ENCODE peak calls at places on chromosomes 3 and 15, in five cellular contexts. F, S, W, Q and N are unnamed samples.
A peak's percentile ranks its signal among the peaks of the same experiment; 100 is the strongest.

GRCh38 chr3:184154909-184155643 is at the start of gene DVL3:
- DNase-seq in Q (peak; percentile 73), S (peak; percentile 45), F (peak; percentile 57), W (no peak), N (peak; percentile 64)

GRCh38 chr3:187982149-187982548 is 171.8 kb upstream of the LPP start:
- DNase-seq in F (no peak), Q (no peak), S (no peak), W (no peak), N (no peak)

GRCh38 chr15:81264072-81264857 is 59.7 kb downstream of the STARD5 start:
- DNase-seq in Q (no peak), W (no peak), S (no peak), F (no peak), N (no peak)

GRCh38 chr3:100465871-100466777 is 26.3 kb upstream of the TMEM45A start:
- DNase-seq in Q (no peak), W (no peak), S (no peak), F (no peak), N (no peak)

GRCh38 chr3:12138044-12138443 is 20.7 kb downstream of the TIMP4 start:
- DNase-seq in W (no peak), F (no peak), Q (peak; percentile 71), S (peak; percentile 65), N (peak; percentile 3)

GRCh38 chr3:194995334-194995733 is 275.6 kb downstream of the XXYLT1 start:
- DNase-seq in Q (no peak), F (no peak), S (no peak), W (no peak), N (no peak)

GRCh38 chr15:98518823-98519561 is 129.3 kb upstream of the IGF1R start:
- DNase-seq in F (peak; percentile 59), W (peak; percentile 55), S (peak; percentile 85), Q (peak; percentile 82), N (peak; percentile 63)

GRCh38 chr3:33440328-33440577 is at the start of gene UBP1:
- DNase-seq in S (no peak), W (no peak), F (no peak), Q (no peak), N (no peak)

GRCh38 chr3:154242766-154243165 is 81.5 kb downstream of the DHX36 start:
- DNase-seq in F (no peak), Q (no peak), S (peak; percentile 31), W (no peak), N (peak; percentile 15)

GRCh38 chr3:169658311-169658931 is 5.1 kb downstream of the MECOM start:
- DNase-seq in Q (no peak), F (no peak), S (no peak), W (no peak), N (no peak)

GRCh38 chr3:83218383-83219200 is 1457.1 kb upstream of the GBE1 start:
- DNase-seq in W (no peak), Q (no peak), S (no peak), F (no peak), N (no peak)

GRCh38 chr3:121883507-121883906 is 10.7 kb upstream of the SLC15A2 start:
- DNase-seq in W (no peak), F (peak; percentile 27), Q (peak; percentile 19), S (peak; percentile 35), N (no peak)

GRCh38 chr15:39685999-39686613 is 96.5 kb downstream of the FSIP1 start:
- DNase-seq in Q (peak; percentile 30), S (peak; percentile 56), W (no peak), F (peak; percentile 51), N (no peak)

GRCh38 chr15:84725001-84725491 is 9.1 kb upstream of the SEC11A start:
- DNase-seq in F (peak; percentile 78), Q (peak; percentile 91), S (no peak), W (peak; percentile 27), N (no peak)

GRCh38 chr3:33612641-33613040 is 105.4 kb downstream of the CLASP2 start:
- DNase-seq in W (no peak), Q (no peak), F (no peak), S (no peak), N (no peak)

GRCh38 chr3:58647661-58648141 is 18.9 kb downstream of the FAM3D start:
- DNase-seq in S (no peak), Q (no peak), W (no peak), F (no peak), N (no peak)

GRCh38 chr3:136860541-136860940 is 1.5 kb upstream of the NCK1 start:
- DNase-seq in Q (no peak), W (no peak), S (no peak), F (no peak), N (no peak)

GRCh38 chr3:99549918-99550603 is 88.3 kb upstream of the COL8A1 start:
- DNase-seq in S (no peak), F (peak; percentile 10), Q (no peak), W (no peak), N (no peak)

GRCh38 chr3:196968233-196969000 is at the start of gene PIGZ:
- DNase-seq in W (no peak), F (no peak), S (no peak), Q (peak; percentile 73), N (no peak)

GRCh38 chr15:70853855-70854668 is at the start of gene LARP6:
- DNase-seq in F (peak; percentile 28), Q (no peak), S (peak; percentile 52), W (no peak), N (peak; percentile 71)